ENCODE peak calls at places on chromosomes 3 and 15, in nine cellular contexts. Z, R, S, Q, G, B, X, E and P are unnamed samples.

GRCh38 chr15:58551764-58552504 is 120.1 kb downstream of the LIPC start:
- DNase-seq in Z (peak), R (no peak), S (no peak), Q (no peak), G (peak), B (no peak), X (peak), E (no peak), P (peak)

GRCh38 chr15:29103825-29104565 is 165.6 kb downstream of the NSMCE3 start:
- DNase-seq in Z (peak), R (no peak), S (no peak), Q (peak), G (peak), B (peak), X (no peak), E (no peak), P (peak)

GRCh38 chr15:36428102-36428845 is 151.2 kb upstream of the CDIN1 start:
- DNase-seq in Z (peak), R (no peak), S (no peak), Q (no peak), G (peak), B (no peak), X (peak), E (no peak), P (peak)

GRCh38 chr3:61570813-61571212 is 9.4 kb downstream of the PTPRG start:
- DNase-seq in Z (peak), R (no peak), S (no peak), Q (no peak), G (no peak), B (no peak), X (no peak), E (no peak), P (no peak)

GRCh38 chr15:68552344-68552743 is 26.4 kb upstream of the CORO2B start:
- DNase-seq in Z (no peak), R (no peak), S (no peak), Q (no peak), G (no peak), B (no peak), X (no peak), E (no peak), P (no peak)

GRCh38 chr15:85313339-85313738 is 67.1 kb upstream of the AKAP13 start:
- DNase-seq in Z (peak), R (no peak), S (no peak), Q (no peak), G (peak), B (no peak), X (no peak), E (no peak), P (no peak)

GRCh38 chr15:94230886-94231727 is at the start of gene MCTP2:
- DNase-seq in Z (peak), R (peak), S (peak), Q (peak), G (peak), B (peak), X (peak), E (peak), P (peak)

GRCh38 chr15:32671339-32672325 is 30.1 kb downstream of the SCG5 start:
- DNase-seq in Z (no peak), R (no peak), S (no peak), Q (no peak), G (peak), B (no peak), X (no peak), E (no peak), P (no peak)

GRCh38 chr3:7876741-7877297 is 624.8 kb upstream of the LMCD1 start:
- DNase-seq in Z (peak), R (no peak), S (no peak), Q (peak), G (no peak), B (no peak), X (no peak), E (no peak), P (no peak)

GRCh38 chr3:70740082-70740481 is 427.6 kb upstream of the MDFIC2 start:
- DNase-seq in Z (no peak), R (no peak), S (no peak), Q (no peak), G (no peak), B (no peak), X (no peak), E (no peak), P (no peak)

GRCh38 chr3:42229266-42229941 is 36.6 kb downstream of the CCK start:
- DNase-seq in Z (no peak), R (no peak), S (no peak), Q (no peak), G (no peak), B (no peak), X (no peak), E (no peak), P (no peak)

GRCh38 chr3:142808103-142808917 is 80.6 kb downstream of the PCOLCE2 start:
- DNase-seq in Z (peak), R (no peak), S (no peak), Q (no peak), G (peak), B (no peak), X (peak), E (no peak), P (peak)

GRCh38 chr15:76342382-76343201 is 6.0 kb downstream of the ISL2 start:
- DNase-seq in Z (no peak), R (no peak), S (no peak), Q (peak), G (peak), B (no peak), X (no peak), E (no peak), P (no peak)